ENCODE peak calls at places on chromosome 21, in seven cellular contexts. I is colonic mucosa, X is uterus, Z is mammary epithelial cell, J is left ventricle myocardium inferior, R is K562, C is body of pancreas. H is an unnamed sample.

GRCh38 chr21:42493109-42494060 is 2.6 kb downstream of the RSPH1 start:
- DNase-seq in I (peak; percentile 90), X (no peak), Z (no peak), J (no peak), R (no peak), C (no peak), H (no peak)

GRCh38 chr21:31397515-31397926 is 53.5 kb upstream of the TIAM1 start:
- DNase-seq in I (peak; percentile 21), X (no peak), Z (peak; percentile 12), J (no peak), R (no peak), C (no peak), H (no peak)

GRCh38 chr21:43321111-43321510 is 105.8 kb downstream of the SIK1 start:
- DNase-seq in I (no peak), X (no peak), Z (no peak), J (no peak), R (no peak), C (no peak), H (no peak)

GRCh38 chr21:43318841-43319781 is 107.8 kb downstream of the SIK1 start:
- DNase-seq in I (no peak), X (no peak), Z (peak; percentile 80), J (no peak), R (peak; percentile 20), C (peak; percentile 14), H (peak; percentile 80)

GRCh38 chr21:41250519-41250918 is 66.1 kb upstream of the FAM3B start:
- DNase-seq in I (no peak), X (no peak), Z (peak; percentile 66), J (no peak), R (no peak), C (peak; percentile 64), H (no peak)

GRCh38 chr21:31872452-31873274 is at the start of gene HUNK:
- DNase-seq in I (peak; percentile 68), X (peak; percentile 34), Z (peak; percentile 34), J (no peak), R (no peak), C (peak; percentile 75), H (peak; percentile 1)

GRCh38 chr21:42466700-42467612 is 29.1 kb downstream of the RSPH1 start:
- DNase-seq in I (peak; percentile 52), X (no peak), Z (no peak), J (no peak), R (peak; percentile 78), C (peak; percentile 53), H (peak; percentile 49)

GRCh38 chr21:42518216-42518615 is 4.6 kb downstream of the SLC37A1 start:
- DNase-seq in I (no peak), X (no peak), Z (peak; percentile 58), J (no peak), R (no peak), C (no peak), H (peak; percentile 89)

GRCh38 chr21:36945496-36946138 is 20.9 kb downstream of the HLCS start:
- DNase-seq in I (no peak), X (no peak), Z (no peak), J (no peak), R (peak; percentile 60), C (no peak), H (no peak)

GRCh38 chr21:34072145-34073031 is 990 bp upstream of the MRPS6 start:
- DNase-seq in I (no peak), X (no peak), Z (no peak), J (no peak), R (no peak), C (peak; percentile 68), H (no peak)

GRCh38 chr21:45957551-45957950 is 24.0 kb upstream of the COL6A1 start:
- DNase-seq in I (no peak), X (no peak), Z (no peak), J (no peak), R (no peak), C (no peak), H (no peak)

GRCh38 chr21:45962531-45963224 is 18.9 kb upstream of the COL6A1 start:
- DNase-seq in I (no peak), X (no peak), Z (no peak), J (no peak), R (no peak), C (no peak), H (no peak)

GRCh38 chr21:45959182-45959581 is 22.4 kb upstream of the COL6A1 start:
- DNase-seq in I (no peak), X (no peak), Z (no peak), J (no peak), R (no peak), C (no peak), H (no peak)

GRCh38 chr21:45957986-45958610 is 23.5 kb upstream of the COL6A1 start:
- DNase-seq in I (no peak), X (peak; percentile 59), Z (no peak), J (peak; percentile 49), R (no peak), C (no peak), H (peak; percentile 28)

GRCh38 chr21:45959779-45960390 is 21.7 kb upstream of the COL6A1 start:
- DNase-seq in I (no peak), X (no peak), Z (no peak), J (no peak), R (no peak), C (no peak), H (no peak)
- H3K27ac ChIP-seq in I (no peak overlapping the region), X (peak overlapping the region; percentile 68), Z (no peak overlapping the region), J (peak overlapping the region; percentile 74), R (no peak overlapping the region), C (no peak overlapping the region), H (no peak overlapping the region)

DNA sequence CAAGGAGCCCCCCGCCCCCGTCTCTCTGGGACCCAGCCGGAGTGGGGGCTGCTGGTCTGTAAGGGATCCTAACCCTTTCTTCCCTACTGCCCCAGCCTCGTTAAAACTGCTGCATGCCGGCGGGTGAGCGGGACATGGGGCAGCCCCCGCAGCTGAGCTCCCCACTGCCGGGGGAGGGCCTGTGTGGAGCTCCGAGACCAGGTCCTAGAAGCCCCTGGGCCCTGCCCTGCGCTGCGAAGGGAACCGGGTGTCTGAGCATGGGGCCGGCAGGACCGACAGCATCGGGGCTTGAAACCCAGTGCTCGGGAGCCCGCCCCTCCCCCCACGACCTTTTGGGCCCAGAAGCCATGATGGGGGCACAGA is 9.2 kb upstream of the COL6A1 start:
- DNase-seq in I (no peak), X (no peak), Z (no peak), J (peak; percentile 56), R (no peak), C (no peak), H (no peak)
- H3K4me3 ChIP-seq in I (peak overlapping the region; percentile 17), X (peak overlapping the region; percentile 60), Z (no peak overlapping the region), J (peak overlapping the region; percentile 69), R (no peak overlapping the region), C (no peak overlapping the region), H (no peak overlapping the region)

GRCh38 chr21:35521293-35521692 is 472.2 kb upstream of the RUNX1 start:
- DNase-seq in I (no peak), X (no peak), Z (no peak), J (no peak), R (no peak), C (no peak), H (no peak)

GRCh38 chr21:35520302-35520701 is 471.2 kb upstream of the RUNX1 start:
- DNase-seq in I (no peak), X (no peak), Z (no peak), J (no peak), R (peak; percentile 45), C (no peak), H (no peak)

GRCh38 chr21:35517848-35518247 is 468.7 kb upstream of the RUNX1 start:
- DNase-seq in I (no peak), X (no peak), Z (no peak), J (no peak), R (peak; percentile 71), C (no peak), H (no peak)

GRCh38 chr21:35521852-35522505 is 472.9 kb upstream of the RUNX1 start:
- DNase-seq in I (no peak), X (no peak), Z (peak; percentile 51), J (no peak), R (no peak), C (no peak), H (no peak)

DNA sequence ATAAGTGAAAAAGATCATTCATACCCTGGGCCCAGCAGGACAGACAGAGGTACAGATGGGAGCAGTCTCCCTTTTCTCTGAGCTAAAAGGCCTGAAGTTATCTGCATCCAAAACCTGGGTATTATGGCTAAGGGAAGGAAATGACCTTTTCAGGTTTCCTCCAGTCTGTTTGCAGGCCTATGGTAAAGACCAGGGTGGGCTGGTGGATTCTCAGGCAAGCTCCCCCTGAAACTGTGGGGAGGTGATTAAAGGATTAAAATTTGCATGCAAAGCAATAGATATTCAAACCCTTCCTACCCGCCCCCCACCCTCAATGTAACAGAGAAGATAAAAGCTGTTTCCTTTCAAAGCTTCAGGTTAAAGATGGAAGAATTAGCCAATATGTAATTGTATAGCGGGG is 471.8 kb upstream of the RUNX1 start:
- DNase-seq in I (no peak), X (no peak), Z (no peak), J (no peak), R (no peak), C (no peak), H (no peak)
- H3K27ac ChIP-seq in I (no peak overlapping the region), X (no peak overlapping the region), Z (no peak overlapping the region), J (no peak overlapping the region), R (no peak overlapping the region), C (no peak overlapping the region), H (no peak overlapping the region)

DNA sequence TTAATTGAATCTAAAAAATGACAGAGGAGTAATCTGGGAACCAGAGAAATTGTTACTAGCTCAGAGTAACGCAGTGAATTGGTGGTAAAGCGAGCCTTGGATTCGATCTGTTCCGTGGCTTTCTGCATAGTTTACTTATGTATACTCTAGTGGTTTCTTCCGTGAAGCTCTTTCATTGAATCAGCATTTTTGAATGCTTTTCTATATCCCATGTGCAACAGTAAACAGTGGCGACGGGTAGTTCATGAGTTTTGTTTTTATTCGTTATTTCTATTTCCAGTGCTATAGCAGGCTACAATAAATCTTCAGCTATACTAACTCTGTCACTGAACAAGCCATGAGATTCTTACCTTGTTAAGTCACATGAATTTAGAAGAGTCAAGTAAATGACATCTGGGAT is 14.5 kb upstream of the MAP3K7CL start:
- DNase-seq in I (no peak), X (no peak), Z (no peak), J (no peak), R (no peak), C (no peak), H (no peak)
- H3K4me3 ChIP-seq in I (no peak overlapping the region), X (no peak overlapping the region), Z (no peak overlapping the region), J (no peak overlapping the region), R (no peak overlapping the region), C (no peak overlapping the region), H (no peak overlapping the region)

DNA sequence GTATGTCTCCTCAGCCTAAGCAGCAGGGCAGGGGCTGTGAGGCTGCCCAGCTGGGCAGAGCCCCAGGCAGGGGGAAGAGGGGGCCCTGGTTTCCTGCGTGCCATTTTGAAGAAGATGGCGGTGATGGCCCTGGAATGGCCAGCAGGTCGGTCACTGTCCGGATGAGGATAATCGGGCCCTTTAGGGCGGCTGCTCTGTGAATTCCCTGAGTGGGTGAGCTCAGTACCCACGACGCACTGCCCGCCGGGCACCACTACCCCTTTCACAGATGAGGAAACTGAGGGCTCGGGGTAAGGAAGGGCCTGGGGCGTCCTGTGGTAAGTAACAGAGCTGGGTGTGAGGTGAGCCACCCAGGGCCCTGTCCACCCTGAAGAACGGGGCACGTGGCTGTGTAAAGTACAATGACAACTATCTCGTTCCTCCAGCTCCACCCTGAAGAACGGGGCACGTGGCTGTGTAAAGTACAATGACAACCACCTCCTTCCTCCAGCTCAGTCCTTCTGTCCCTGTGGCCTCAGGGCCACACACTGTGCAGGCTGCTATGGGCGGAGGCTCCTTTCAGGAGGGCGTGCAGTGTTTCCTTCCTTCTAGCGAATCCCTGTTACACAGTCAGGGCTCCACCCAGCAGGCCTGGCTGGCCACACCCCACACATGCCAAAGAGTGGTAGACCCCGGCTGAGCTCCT is 23.2 kb downstream of the ITGB2 start:
- DNase-seq in I (peak; percentile 79), X (no peak), Z (no peak), J (peak; percentile 22), R (peak; percentile 68), C (no peak), H (no peak)
- H3K27ac ChIP-seq in I (no peak overlapping the region), X (no peak overlapping the region), Z (no peak overlapping the region), J (no peak overlapping the region), R (no peak overlapping the region), C (no peak overlapping the region), H (no peak overlapping the region)

H was measured in brain microvascular endothelial cell.